ENCODE peak calls at places on chromosomes 16 and 17, in ten cellular contexts. L is suprapubic skin, W is breast epithelium, U is heart left ventricle, D is esophagus squamous epithelium, A is transverse colon, I is IMR-90, Q is HCT116, B is K562, P is GM12878. X is an unnamed sample.

GRCh38 chr17:47850692-47851573 is at the start of gene SP6:
- DNase-seq in L (no peak), W (peak; percentile 80), U (no peak), D (no peak), A (peak; percentile 91), I (peak; percentile 51), Q (peak; percentile 80), B (peak; percentile 93), P (no peak), X (peak; percentile 39)

GRCh38 chr17:14301279-14301760 is 439 bp downstream of the HS3ST3B1 start:
- DNase-seq in L (no peak), W (no peak), U (no peak), D (no peak), A (no peak), I (no peak), Q (no peak), B (peak; percentile 26), P (no peak), X (no peak)

GRCh38 chr17:29291163-29291752 is 2.7 kb downstream of the NUFIP2 start:
- DNase-seq in L (no peak), W (no peak), U (no peak), D (no peak), A (no peak), I (peak; percentile 77), Q (peak; percentile 40), B (peak; percentile 77), P (peak; percentile 35), X (no peak)

GRCh38 chr17:64063766-64064224 is 43.4 kb upstream of the ICAM2 start:
- DNase-seq in L (no peak), W (no peak), U (peak; percentile 80), D (no peak), A (peak; percentile 76), I (peak; percentile 27), Q (no peak), B (peak; percentile 58), P (no peak), X (peak; percentile 57)

GRCh38 chr17:77644181-77644972 is 314.1 kb upstream of the TNRC6C start:
- DNase-seq in L (no peak), W (no peak), U (no peak), D (no peak), A (no peak), I (no peak), Q (no peak), B (no peak), P (no peak), X (no peak)

GRCh38 chr16:10121496-10121895 is 60.7 kb downstream of the GRIN2A start:
- DNase-seq in L (no peak), W (no peak), U (no peak), D (no peak), A (no peak), I (peak; percentile 5), Q (no peak), B (no peak), P (no peak), X (no peak)

GRCh38 chr16:87100306-87101058 is 216.7 kb downstream of the C16orf95 start:
- DNase-seq in L (no peak), W (no peak), U (no peak), D (no peak), A (no peak), I (no peak), Q (no peak), B (no peak), P (no peak), X (no peak)

GRCh38 chr16:86080131-86080875 is 181.3 kb downstream of the IRF8 start:
- DNase-seq in L (peak; percentile 11), W (no peak), U (no peak), D (no peak), A (no peak), I (no peak), Q (no peak), B (no peak), P (no peak), X (no peak)

GRCh38 chr17:58244958-58245357 is 6.6 kb downstream of the LPO start:
- DNase-seq in L (no peak), W (no peak), U (no peak), D (no peak), A (no peak), I (no peak), Q (no peak), B (peak; percentile 53), P (no peak), X (no peak)

GRCh38 chr17:978110-979093 is 1.2 kb downstream of the NXN start:
- DNase-seq in L (no peak), W (no peak), U (peak; percentile 74), D (no peak), A (no peak), I (peak; percentile 61), Q (no peak), B (no peak), P (no peak), X (peak; percentile 47)

GRCh38 chr17:979211-979538 is 401 bp downstream of the NXN start:
- DNase-seq in L (no peak), W (peak; percentile 46), U (no peak), D (no peak), A (no peak), I (no peak), Q (no peak), B (no peak), P (no peak), X (no peak)

GRCh38 chr17:981292-981658 is 1.7 kb upstream of the NXN start:
- DNase-seq in L (no peak), W (no peak), U (no peak), D (no peak), A (no peak), I (no peak), Q (no peak), B (no peak), P (no peak), X (no peak)

GRCh38 chr17:979539-980405 is at the start of gene NXN:
- DNase-seq in L (peak; percentile 87), W (peak; percentile 75), U (peak; percentile 96), D (peak; percentile 18), A (peak; percentile 92), I (peak; percentile 65), Q (no peak), B (peak; percentile 61), P (no peak), X (peak; percentile 89)

DNA sequence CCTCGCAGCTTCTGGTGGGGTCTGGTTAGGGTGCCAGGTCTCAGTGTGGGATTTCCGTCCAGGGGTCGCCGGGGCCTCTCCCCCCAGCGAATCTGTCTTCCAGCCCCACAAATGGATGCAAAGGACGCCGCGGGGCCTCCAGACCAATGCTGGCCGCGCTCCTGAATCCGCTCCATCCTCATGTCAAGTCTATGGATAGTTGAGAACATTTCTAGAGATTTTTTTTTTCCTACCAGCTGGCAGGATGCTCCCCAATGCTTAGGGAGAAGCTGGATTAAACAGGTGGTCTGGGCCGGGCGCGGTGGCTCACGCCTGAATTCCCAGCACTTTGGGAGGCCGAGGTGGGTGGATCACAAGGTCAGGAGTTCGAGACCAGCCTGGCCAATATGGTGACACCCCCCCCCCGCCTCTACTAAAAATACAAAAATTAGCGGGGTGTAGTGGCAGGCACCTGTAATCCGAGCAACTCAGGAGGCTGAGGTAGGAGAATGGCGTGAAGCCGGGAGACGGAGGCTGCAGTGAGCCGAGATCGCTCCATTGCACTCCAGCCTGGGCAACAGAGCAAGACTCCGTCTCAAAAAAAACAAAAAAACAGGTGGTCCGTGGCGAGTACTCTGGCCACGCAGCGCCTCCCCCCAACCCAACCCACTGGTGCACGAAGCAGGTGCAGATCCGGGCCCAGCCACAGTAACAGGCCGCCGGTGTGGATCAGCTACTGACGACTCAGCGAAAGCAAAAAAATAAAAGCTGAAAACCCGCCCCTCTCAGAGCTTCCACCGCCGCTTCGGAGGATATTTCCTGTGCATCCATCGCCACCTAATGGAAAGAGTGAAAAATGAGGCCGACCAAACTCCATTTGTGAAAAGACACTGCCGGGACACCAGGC is 1.1 kb upstream of the NXN start:
- DNase-seq in L (peak; percentile 87), W (peak; percentile 76), U (peak; percentile 79), D (peak; percentile 31), A (peak; percentile 81), I (peak; percentile 82), Q (peak; percentile 76), B (peak; percentile 79), P (peak; percentile 33), X (peak; percentile 86)
- H3K27ac ChIP-seq in L (peak overlapping the region; percentile 70), W (peak overlapping the region; percentile 85), U (peak overlapping the region; percentile 76), D (peak overlapping the region; percentile 88), A (peak overlapping the region; percentile 82), I (peak overlapping the region; percentile 42), Q (peak overlapping the region; percentile 64), B (no peak overlapping the region), P (no peak overlapping the region), X (peak overlapping the region; percentile 84)

GRCh38 chr16:52677487-52677886 is 130.5 kb upstream of the TOX3 start:
- DNase-seq in L (no peak), W (no peak), U (no peak), D (no peak), A (no peak), I (no peak), Q (no peak), B (no peak), P (no peak), X (no peak)
- TF ChIP-seq POLR2A in L (no peak), W (no peak), U (no peak), D (no peak), A (no peak), I (no peak), Q (no peak), B (no peak), P (no peak), X (no peak)

GRCh38 chr17:7290166-7290565 is 4.3 kb downstream of the YBX2 start:
- DNase-seq in L (no peak), W (no peak), U (no peak), D (no peak), A (no peak), I (no peak), Q (no peak), B (no peak), P (no peak), X (no peak)
- H3K27ac ChIP-seq in L (no peak overlapping the region), W (no peak overlapping the region), U (no peak overlapping the region), D (no peak overlapping the region), A (no peak overlapping the region), I (no peak overlapping the region), Q (no peak overlapping the region), B (no peak overlapping the region), P (no peak overlapping the region), X (no peak overlapping the region)

GRCh38 chr17:39927101-39927927 is at the start of the genes LRRC3C and ORMDL3:
- DNase-seq in L (peak; percentile 95), W (peak; percentile 93), U (peak; percentile 98), D (peak; percentile 53), A (peak; percentile 96), I (peak; percentile 92), Q (peak; percentile 88), B (peak; percentile 96), P (no peak), X (peak; percentile 94)

GRCh38 chr17:39925282-39926134 is 1.9 kb downstream of the ORMDL3 start:
- DNase-seq in L (no peak), W (no peak), U (no peak), D (no peak), A (no peak), I (no peak), Q (no peak), B (peak; percentile 33), P (no peak), X (no peak)

GRCh38 chr17:39926135-39926587 is 1.2 kb downstream of the ORMDL3 start:
- DNase-seq in L (no peak), W (no peak), U (no peak), D (no peak), A (no peak), I (no peak), Q (no peak), B (no peak), P (no peak), X (no peak)

GRCh38 chr17:39927928-39928867 is 666 bp downstream of the LRRC3C start:
- DNase-seq in L (peak; percentile 78), W (peak; percentile 52), U (peak; percentile 73), D (no peak), A (peak; percentile 46), I (no peak), Q (no peak), B (no peak), P (no peak), X (peak; percentile 57)

GRCh38 chr17:39926588-39927100 is 757 bp downstream of the ORMDL3 start:
- DNase-seq in L (no peak), W (peak; percentile 26), U (no peak), D (no peak), A (peak; percentile 60), I (no peak), Q (no peak), B (peak; percentile 79), P (no peak), X (peak; percentile 32)
- TF ChIP-seq POLR2A in L (no peak), W (no peak), U (no peak), D (no peak), A (no peak), I (no peak), Q (no peak), B (no peak), P (peak; percentile 55), X (no peak)